ENCODE peak calls at places on chromosomes 12 and 14, in five cellular contexts. U is stimulated activated CD4-positive, alpha-beta T cell treated with anti-CD3 and anti-CD28 coated beads, TNF-alpha, amount 100 ng/mL, for 1 hour; B is activated CD8-positive, alpha-beta memory T cell treated with anti-CD3 and anti-CD28 coated beads, Interleukin-2, amount 50 U/mL, for 4 hours; E is Caki2; A is NCI-H1105 treated with DMSO at 0.1 percent for 48 hours. K is an unnamed sample.

GRCh38 chr12:57236224-57236924 is 6.9 kb downstream of the SHMT2 start:
- DNase-seq in U (no peak), B (no peak), E (no peak), A (no peak), K (no peak)

GRCh38 chr14:21382886-21383847 is 652 bp downstream of the SUPT16H start:
- DNase-seq in U (peak; percentile 9), B (peak; percentile 38), E (peak; percentile 54), A (peak; percentile 50), K (peak; percentile 47)

GRCh38 chr14:72567226-72567625 is 326.7 kb downstream of the DPF3 start:
- DNase-seq in U (no peak), B (no peak), E (no peak), A (no peak), K (no peak)

GRCh38 chr12:25495336-25496097 is 57.6 kb downstream of the LMNTD1 start:
- DNase-seq in U (no peak), B (no peak), E (peak; percentile 91), A (no peak), K (no peak)

GRCh38 chr12:124545508-124546418 is 21.6 kb downstream of the NCOR2 start:
- DNase-seq in U (no peak), B (peak; percentile 38), E (no peak), A (no peak), K (no peak)

GRCh38 chr12:57713209-57713608 is 19.3 kb downstream of the OS9 start:
- DNase-seq in U (no peak), B (no peak), E (no peak), A (no peak), K (no peak)

GRCh38 chr14:39265741-39266588 is 32.2 kb downstream of the MIA2 start:
- DNase-seq in U (no peak), B (no peak), E (peak; percentile 69), A (peak; percentile 58), K (no peak)

GRCh38 chr14:46580941-46581671 is 70.5 kb downstream of the RPL10L start:
- DNase-seq in U (no peak), B (no peak), E (peak; percentile 21), A (peak; percentile 61), K (no peak)

GRCh38 chr12:113347107-113347506 is 11.3 kb upstream of the PLBD2 start:
- DNase-seq in U (no peak), B (no peak), E (no peak), A (no peak), K (no peak)

GRCh38 chr14:69539631-69540410 is 34.9 kb downstream of the CCDC177 start:
- DNase-seq in U (no peak), B (no peak), E (no peak), A (no peak), K (no peak)

GRCh38 chr12:122558721-122559641 is 31.9 kb downstream of the KNTC1 start:
- DNase-seq in U (no peak), B (no peak), E (no peak), A (no peak), K (no peak)

GRCh38 chr12:59780605-59781135 is 184.8 kb downstream of the SLC16A7 start:
- DNase-seq in U (no peak), B (no peak), E (peak; percentile 21), A (no peak), K (no peak)

GRCh38 chr14:64971890-64972785 is at the start of gene RAB15:
- DNase-seq in U (no peak), B (peak; percentile 49), E (no peak), A (peak; percentile 58), K (peak; percentile 65)

GRCh38 chr14:68621400-68622365 is 171.2 kb downstream of the ZFP36L1 start:
- DNase-seq in U (no peak), B (no peak), E (peak; percentile 14), A (no peak), K (no peak)

GRCh38 chr12:18646307-18646706 is 91.5 kb downstream of the PLCZ1 start:
- DNase-seq in U (no peak), B (no peak), E (no peak), A (no peak), K (no peak)

GRCh38 chr14:69260246-69260978 is 454 bp downstream of the GALNT16 start:
- DNase-seq in U (no peak), B (no peak), E (no peak), A (peak; percentile 26), K (no peak)

GRCh38 chr12:42902001-42902400 is 312.5 kb upstream of the PRICKLE1 start:
- DNase-seq in U (no peak), B (no peak), E (no peak), A (no peak), K (no peak)

GRCh38 chr12:95124106-95124505 is 50.7 kb upstream of the NR2C1 start:
- DNase-seq in U (no peak), B (no peak), E (no peak), A (no peak), K (no peak)

GRCh38 chr12:115882941-115883340 is 394.6 kb downstream of the MED13L start:
- DNase-seq in U (no peak), B (no peak), E (no peak), A (no peak), K (no peak)

GRCh38 chr12:29088611-29089219 is 60.4 kb upstream of the FAR2 start:
- DNase-seq in U (no peak), B (no peak), E (peak; percentile 20), A (peak; percentile 30), K (no peak)

GRCh38 chr12:80690513-80690912 is 16.9 kb upstream of the MYF6 start:
- DNase-seq in U (no peak), B (no peak), E (no peak), A (no peak), K (no peak)

GRCh38 chr14:92944976-92945375 is 22.0 kb downstream of the CHGA start:
- DNase-seq in U (no peak), B (no peak), E (no peak), A (no peak), K (no peak)

GRCh38 chr12:65335021-65335714 is 56.7 kb downstream of the MSRB3 start:
- DNase-seq in U (no peak), B (no peak), E (peak; percentile 46), A (no peak), K (peak; percentile 63)

GRCh38 chr14:100785338-100785615 is 40.6 kb upstream of the MEG3 start:
- DNase-seq in U (no peak), B (no peak), E (no peak), A (no peak), K (no peak)

GRCh38 chr14:23435540-23436326 is at the start of gene MYH7:
- DNase-seq in U (no peak), B (no peak), E (no peak), A (no peak), K (no peak)

GRCh38 chr12:62621239-62621638 is 154.6 kb downstream of the MON2 start:
- DNase-seq in U (no peak), B (no peak), E (no peak), A (peak; percentile 89), K (no peak)

GRCh38 chr14:96053600-96054381 is 14.6 kb downstream of the C14orf132 start:
- DNase-seq in U (no peak), B (no peak), E (peak; percentile 25), A (no peak), K (no peak)

GRCh38 chr12:27331927-27332324 is 710 bp upstream of the BMAL2 start:
- DNase-seq in U (no peak), B (no peak), E (peak; percentile 50), A (no peak), K (no peak)

GRCh38 chr14:24256960-24257359 is 6.0 kb downstream of the TGM1 start:
- DNase-seq in U (no peak), B (no peak), E (no peak), A (no peak), K (no peak)

GRCh38 chr14:76829650-76830421 is 3.6 kb downstream of the LRRC74A start:
- DNase-seq in U (no peak), B (no peak), E (no peak), A (no peak), K (no peak)

GRCh38 chr12:19846561-19846960 is 407.3 kb downstream of the AEBP2 start:
- DNase-seq in U (no peak), B (no peak), E (no peak), A (no peak), K (no peak)

GRCh38 chr14:98290596-98290995 is 981.4 kb downstream of the BCL11B start:
- DNase-seq in U (no peak), B (peak; percentile 18), E (no peak), A (no peak), K (no peak)

GRCh38 chr14:103735815-103736545 is 20.4 kb downstream of the ZFYVE21 start:
- DNase-seq in U (no peak), B (no peak), E (no peak), A (no peak), K (no peak)